ENCODE peak calls at places on chromosomes 5 and 9, in six cellular contexts. One of them, this sample, is unnamed.

GRCh38 chr9:18985996-18986395 is 47.0 kb downstream of the SAXO1 start:
- DNase-seq in kidney tubule cell: no peak
- DNase-seq in fibroblast of mammary gland: no peak
- DNase-seq in mucosa of gallbladder: no peak
- DNase-seq in Daoy: no peak
- DNase-seq in MV-4-11: no peak
- DNase-seq in this sample: peak; percentile 4

GRCh38 chr5:149301744-149302380 is 30.2 kb downstream of the AFAP1L1 start:
- DNase-seq in fibroblast of mammary gland: peak; percentile 23
- DNase-seq in kidney tubule cell: no peak
- DNase-seq in mucosa of gallbladder: no peak
- DNase-seq in MV-4-11: no peak
- DNase-seq in Daoy: no peak
- DNase-seq in this sample: no peak

GRCh38 chr9:135707449-135708138 is 5.6 kb downstream of the KCNT1 start:
- DNase-seq in Daoy: peak; percentile 33
- DNase-seq in fibroblast of mammary gland: no peak
- DNase-seq in MV-4-11: no peak
- DNase-seq in mucosa of gallbladder: no peak
- DNase-seq in kidney tubule cell: no peak
- DNase-seq in this sample: no peak

GRCh38 chr9:82117025-82117424 is 128.5 kb downstream of the SPATA31D1 start:
- DNase-seq in MV-4-11: no peak
- DNase-seq in mucosa of gallbladder: no peak
- DNase-seq in Daoy: no peak
- DNase-seq in fibroblast of mammary gland: peak; percentile 80
- DNase-seq in kidney tubule cell: no peak
- DNase-seq in this sample: no peak

GRCh38 chr5:136420168-136420916 is 55.0 kb upstream of the TRPC7 start:
- DNase-seq in MV-4-11: no peak
- DNase-seq in Daoy: no peak
- DNase-seq in fibroblast of mammary gland: no peak
- DNase-seq in mucosa of gallbladder: no peak
- DNase-seq in kidney tubule cell: no peak
- DNase-seq in this sample: no peak

GRCh38 chr9:13941686-13942085 is 372.3 kb downstream of the NFIB start:
- DNase-seq in fibroblast of mammary gland: peak; percentile 53
- DNase-seq in kidney tubule cell: no peak
- DNase-seq in MV-4-11: no peak
- DNase-seq in mucosa of gallbladder: no peak
- DNase-seq in Daoy: no peak
- DNase-seq in this sample: no peak

GRCh38 chr5:153636713-153637112 is 146.2 kb downstream of the GRIA1 start:
- DNase-seq in fibroblast of mammary gland: peak; percentile 20
- DNase-seq in mucosa of gallbladder: no peak
- DNase-seq in kidney tubule cell: no peak
- DNase-seq in Daoy: no peak
- DNase-seq in MV-4-11: no peak
- DNase-seq in this sample: no peak

GRCh38 chr5:23756779-23757178 is 249.4 kb downstream of the PRDM9 start:
- DNase-seq in mucosa of gallbladder: no peak
- DNase-seq in Daoy: no peak
- DNase-seq in fibroblast of mammary gland: no peak
- DNase-seq in kidney tubule cell: no peak
- DNase-seq in MV-4-11: no peak
- DNase-seq in this sample: no peak

GRCh38 chr5:39760385-39761198 is 335.8 kb upstream of the DAB2 start:
- DNase-seq in Daoy: peak; percentile 78
- DNase-seq in mucosa of gallbladder: no peak
- DNase-seq in MV-4-11: peak; percentile 90
- DNase-seq in kidney tubule cell: peak; percentile 79
- DNase-seq in fibroblast of mammary gland: peak; percentile 98
- DNase-seq in this sample: peak; percentile 90

GRCh38 chr5:168128556-168128955 is 162.9 kb upstream of the WWC1 start:
- DNase-seq in kidney tubule cell: no peak
- DNase-seq in fibroblast of mammary gland: no peak
- DNase-seq in Daoy: no peak
- DNase-seq in mucosa of gallbladder: no peak
- DNase-seq in MV-4-11: no peak
- DNase-seq in this sample: no peak

GRCh38 chr9:3087697-3088096 is 243.8 kb upstream of the PUM3 start:
- DNase-seq in MV-4-11: no peak
- DNase-seq in kidney tubule cell: no peak
- DNase-seq in Daoy: peak; percentile 10
- DNase-seq in mucosa of gallbladder: no peak
- DNase-seq in fibroblast of mammary gland: no peak
- DNase-seq in this sample: no peak

This sample was measured in RCC 7860.